ENCODE peak calls at places on chromosome 21, in four cellular contexts. O is H1, D is ascending aorta, T is mucosa of descending colon. X is an unnamed sample. For H3K4me1, the result is how much of the 10 kb centered on the place peaks cover.

GRCh38 chr21:17796503-17796902 is 22.7 kb downstream of the C21orf91 start:
- DNase-seq in D (no peak), T (no peak), O (no peak), X (no peak)

GRCh38 chr21:42545317-42545716 is 31.7 kb downstream of the SLC37A1 start:
- DNase-seq in T (no peak), D (no peak), O (no peak), X (no peak)

GRCh38 chr21:35697321-35697808 is 363.0 kb downstream of the SETD4 start:
- DNase-seq in O (no peak), D (no peak), T (peak), X (no peak)

GRCh38 chr21:29124645-29125044 is 5.8 kb upstream of the MAP3K7CL start:
- DNase-seq in D (no peak), T (no peak), O (no peak), X (no peak)

GRCh38 chr21:28632718-28633408 is 359.8 kb downstream of the LTN1 start:
- DNase-seq in D (no peak), O (no peak), T (no peak), X (no peak)

GRCh38 chr21:17387030-17387617 is 125.7 kb upstream of the CXADR start:
- DNase-seq in D (no peak), T (peak), O (no peak), X (peak)

GRCh38 chr21:28771790-28772501 is 220.7 kb downstream of the LTN1 start:
- DNase-seq in D (no peak), T (no peak), O (no peak), X (no peak)

GRCh38 chr21:19031956-19032355 is 628.4 kb upstream of the TMPRSS15 start:
- DNase-seq in D (no peak), O (no peak), T (no peak), X (no peak)

GRCh38 chr21:27759820-27760219 is 792.9 kb upstream of the ADAMTS5 start:
- DNase-seq in T (no peak), D (no peak), O (no peak), X (no peak)

GRCh38 chr21:30030416-30030815 is 90.6 kb upstream of the GRIK1 start:
- DNase-seq in D (no peak), O (no peak), T (no peak), X (no peak)

GRCh38 chr21:29125979-29126378 is 4.5 kb upstream of the MAP3K7CL start:
- DNase-seq in T (no peak), O (no peak), D (no peak), X (no peak)

GRCh38 chr21:33025471-33026298 is at the start of gene OLIG2:
- DNase-seq in T (no peak), O (peak), D (no peak), X (peak)

DNA sequence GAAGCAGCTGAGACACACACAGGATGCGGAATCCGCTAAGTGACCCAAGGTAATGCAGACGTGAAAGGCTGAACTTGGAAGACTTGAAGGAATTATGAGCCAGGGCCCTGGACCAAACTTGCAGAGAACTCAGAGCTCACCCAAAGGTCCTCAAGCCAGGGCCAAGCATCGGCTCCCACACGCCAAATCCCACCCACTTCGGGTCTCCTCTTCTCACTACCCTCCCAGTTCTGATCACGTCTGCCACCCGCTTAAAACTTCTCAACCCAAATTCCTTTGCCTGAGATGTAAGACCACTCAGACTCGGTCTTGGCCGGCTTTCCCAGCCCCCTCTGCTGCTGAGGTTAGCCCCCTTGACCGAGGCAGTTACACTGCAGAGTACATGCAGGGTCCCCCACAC is 130.1 kb downstream of the PSMG1 start:
- DNase-seq in O (no peak), D (no peak), T (no peak), X (no peak)
- H3K4me1 ChIP-seq in O (under half), D (under half), T (under half), X (under half)

GRCh38 chr21:14871861-14872260 is 192.9 kb downstream of the NRIP1 start:
- DNase-seq in T (peak), O (no peak), D (no peak), X (no peak)
- H3K4me1 ChIP-seq in T (under half), O (under half), D (under half), X (under half)

DNA sequence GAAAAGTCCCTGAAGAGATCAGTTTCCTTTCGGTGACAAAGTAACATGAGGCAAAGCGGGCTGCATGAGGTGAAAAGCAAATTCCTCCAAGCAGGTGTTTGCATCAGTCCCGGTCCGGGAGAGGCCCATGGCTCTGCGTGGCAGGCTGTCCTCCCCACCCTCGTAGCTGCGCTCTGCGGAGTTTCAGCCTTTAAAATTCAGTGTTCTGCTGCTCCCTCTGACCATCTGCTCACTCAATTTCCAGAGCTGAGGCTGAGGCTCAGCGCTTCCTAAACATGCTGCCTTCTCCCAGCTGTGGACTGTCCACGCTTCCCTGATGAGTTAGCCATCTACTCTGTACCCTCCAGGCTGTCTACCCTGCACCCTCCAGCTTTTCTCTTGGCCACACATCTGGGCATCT is 87.7 kb downstream of the KCNJ6 start:
- DNase-seq in T (no peak), O (no peak), D (no peak), X (no peak)
- H3K4me1 ChIP-seq in T (under half), O (under half), D (under half), X (under half)

GRCh38 chr21:20994790-20995189 is 3.4 kb upstream of the NCAM2 start:
- DNase-seq in O (no peak), D (no peak), T (no peak), X (no peak)
- H3K4me1 ChIP-seq in O (under half), D (under half), T (under half), X (under half)

DNA sequence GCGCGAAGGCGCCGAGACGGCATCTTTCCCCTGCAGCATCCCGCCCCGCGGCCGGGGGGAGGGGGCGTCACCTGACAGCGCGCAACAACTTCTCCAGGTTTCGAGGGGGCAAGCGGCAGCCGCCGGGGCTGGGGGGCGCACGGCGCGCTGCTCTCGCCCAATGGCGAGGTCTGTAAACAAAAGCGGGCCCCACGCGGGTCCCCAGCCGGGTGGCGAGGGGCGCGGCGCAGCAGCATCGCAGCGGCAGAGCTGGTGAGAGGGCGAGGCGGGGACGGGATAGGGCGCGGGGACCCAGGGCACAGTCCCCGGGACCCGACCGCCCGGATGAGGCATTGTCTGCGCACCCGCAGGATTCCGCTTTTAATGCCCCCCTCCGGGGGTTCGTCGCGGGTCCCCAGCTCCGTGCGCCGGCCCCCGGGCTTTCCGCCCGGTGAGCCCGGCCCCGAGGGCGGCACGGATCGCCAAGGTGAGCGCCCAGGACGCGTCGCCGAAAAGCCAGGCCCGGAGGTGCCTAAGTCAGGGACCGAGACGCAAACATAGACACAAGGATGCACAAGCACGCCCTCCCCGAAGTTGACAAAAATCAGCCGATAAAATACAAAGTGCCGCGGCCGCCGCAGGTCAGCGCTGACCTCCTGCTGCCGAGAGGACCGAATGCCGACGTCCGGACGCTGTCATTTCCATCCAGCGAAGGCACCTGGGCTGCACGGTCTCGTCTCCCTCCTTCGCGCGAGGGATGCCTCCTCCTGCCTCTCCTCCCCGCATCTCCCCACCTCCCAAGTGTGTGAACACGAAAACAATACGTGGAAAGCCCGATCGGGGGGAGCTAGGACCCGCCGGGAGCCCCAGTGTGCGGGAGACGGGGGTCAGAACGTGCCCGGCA is 101.3 kb upstream of the SOD1 start:
- DNase-seq in D (no peak), T (peak), O (peak), X (no peak)
- H3K4me1 ChIP-seq in D (under half), T (under half), O (under half), X (under half)

DNA sequence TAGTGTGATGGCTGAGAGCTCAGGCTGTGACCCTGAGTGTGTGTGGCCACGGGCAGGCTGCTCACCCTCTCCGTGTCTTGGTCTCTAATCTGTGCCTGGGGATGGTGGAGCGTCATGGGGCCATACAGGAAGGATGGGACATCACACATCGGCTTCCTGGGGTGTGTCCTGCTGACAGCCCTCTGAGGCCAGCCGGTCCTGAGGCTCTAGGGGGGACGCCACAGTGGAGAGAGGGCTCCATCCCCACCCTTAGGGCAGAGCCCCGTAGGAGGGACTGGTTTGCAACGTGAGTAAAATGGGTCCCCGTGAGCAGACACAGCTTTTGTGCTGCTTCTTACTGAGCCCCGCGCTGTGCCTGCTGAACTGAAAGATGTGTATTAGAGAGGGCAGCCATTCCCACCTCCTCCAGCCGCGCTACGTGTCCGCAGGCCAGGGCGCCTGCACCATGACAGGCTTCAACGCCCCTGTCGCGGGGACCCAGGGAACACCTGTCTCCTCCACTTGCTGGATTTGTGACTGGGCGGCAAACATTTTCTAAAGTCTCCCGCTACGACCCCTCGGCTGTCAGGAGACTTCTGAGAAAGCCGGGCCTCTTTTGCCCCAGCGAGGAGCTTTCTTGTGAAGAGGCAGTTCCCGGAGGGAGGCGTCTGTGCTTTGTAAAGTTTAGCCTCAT is 8.1 kb downstream of the COL18A1 start:
- DNase-seq in D (no peak), O (no peak), T (no peak), X (no peak)
- H3K4me1 ChIP-seq in D (under half), O (half or more), T (under half), X (under half)

DNA sequence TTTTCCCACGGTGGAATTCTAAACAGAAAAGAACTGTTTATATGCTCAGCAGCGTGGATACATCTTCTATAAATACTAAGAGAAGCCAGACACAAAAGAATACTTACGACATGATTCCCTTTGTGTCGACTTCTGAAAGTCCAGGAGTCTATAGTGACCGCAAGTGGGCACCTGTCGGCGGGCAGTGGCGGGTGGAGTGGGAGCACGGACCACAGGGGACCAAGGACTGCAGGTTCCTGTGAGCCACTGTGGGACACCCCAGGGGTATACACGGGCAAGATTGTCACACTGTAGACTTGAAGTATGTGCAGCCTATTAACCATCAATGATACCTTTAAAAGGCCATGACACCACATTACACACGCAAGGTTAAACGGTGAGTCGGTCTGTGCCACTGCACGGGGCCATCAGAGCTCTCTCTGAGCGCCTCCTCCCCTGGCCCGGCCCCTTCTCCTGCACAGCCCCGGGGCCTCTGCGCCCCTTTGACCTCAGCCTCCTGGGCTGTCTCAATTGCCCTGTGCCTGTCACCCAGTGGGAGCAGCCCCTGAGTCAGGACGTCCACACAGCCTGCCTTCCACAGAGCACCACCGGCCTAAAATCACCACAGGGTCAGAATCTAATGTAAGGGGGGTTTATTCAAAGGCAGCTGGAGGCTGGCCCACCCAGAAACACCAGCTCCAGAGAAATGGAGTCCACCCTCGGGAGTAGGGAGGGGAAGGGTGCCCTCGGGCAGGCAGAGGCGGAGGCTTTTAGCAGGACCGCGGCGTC is 90.0 kb upstream of the COL6A1 start:
- DNase-seq in O (no peak), D (no peak), T (no peak), X (no peak)
- H3K4me1 ChIP-seq in O (under half), D (under half), T (under half), X (under half)

GRCh38 chr21:41109174-41109573 is 58.8 kb upstream of the BACE2 start:
- DNase-seq in T (no peak), D (no peak), O (no peak), X (no peak)
- H3K4me1 ChIP-seq in T (under half), D (under half), O (under half), X (under half)

GRCh38 chr21:15005391-15005790 is 59.4 kb downstream of the NRIP1 start:
- DNase-seq in D (no peak), T (peak), O (peak), X (peak)
- H3K4me1 ChIP-seq in D (under half), T (under half), O (under half), X (under half)

GRCh38 chr21:23218667-23219066 is 2220.5 kb downstream of the NCAM2 start:
- DNase-seq in D (no peak), O (no peak), T (no peak), X (no peak)

DNA sequence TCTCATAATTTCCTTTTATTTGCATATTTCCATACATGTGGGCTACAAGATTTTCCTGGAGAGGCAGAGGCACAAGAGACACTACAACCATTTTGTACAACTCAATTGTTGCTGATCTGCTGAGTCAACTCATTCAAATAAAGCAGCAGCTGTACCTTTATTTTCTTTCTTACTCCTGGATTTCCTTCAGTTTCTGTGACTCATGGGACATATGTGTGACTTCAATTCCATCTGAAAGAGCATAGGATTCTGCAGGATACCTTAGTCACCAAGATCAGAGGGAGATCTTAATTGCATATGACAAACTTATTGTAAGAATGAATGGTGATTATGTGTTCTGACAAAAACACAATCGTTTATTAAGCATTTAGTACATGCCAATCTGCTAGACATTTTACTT is 2219.4 kb downstream of the NCAM2 start:
- DNase-seq in D (no peak), T (no peak), O (no peak), X (no peak)
- H3K4me1 ChIP-seq in D (under half), T (under half), O (under half), X (under half)

X was measured in iPS DF 6.9.